ENCODE peak calls at places on chromosome 6, in six cellular contexts. O, F, Q, G, S and V are unnamed samples.

GRCh38 chr6:34157236-34157830 is 11.4 kb upstream of the GRM4 start:
- DNase-seq in O (no peak), F (no peak), Q (no peak), G (no peak), S (no peak), V (no peak)

GRCh38 chr6:35240838-35241801 is 18.4 kb upstream of the ZNF76 start:
- DNase-seq in O (peak; percentile 83), F (peak; percentile 65), Q (peak; percentile 85), G (peak; percentile 80), S (peak; percentile 65), V (peak; percentile 78)

GRCh38 chr6:153131037-153131981 is at the start of gene RGS17:
- DNase-seq in O (no peak), F (peak; percentile 50), Q (peak; percentile 84), G (peak; percentile 42), S (peak; percentile 86), V (peak; percentile 16)

GRCh38 chr6:131255911-131256310 is 120.6 kb downstream of the AKAP7 start:
- DNase-seq in O (no peak), F (no peak), Q (no peak), G (no peak), S (peak; percentile 11), V (no peak)

GRCh38 chr6:46677314-46677654 is 10.4 kb upstream of the TDRD6 start:
- DNase-seq in O (no peak), F (no peak), Q (peak; percentile 9), G (no peak), S (no peak), V (no peak)

GRCh38 chr6:40931927-40932326 is 107.1 kb downstream of the UNC5CL start:
- DNase-seq in O (no peak), F (no peak), Q (peak; percentile 26), G (no peak), S (no peak), V (no peak)

GRCh38 chr6:134176283-134176975 is 124.0 kb upstream of the SLC2A12 start:
- DNase-seq in O (peak; percentile 57), F (peak; percentile 70), Q (no peak), G (peak; percentile 37), S (peak; percentile 85), V (no peak)

GRCh38 chr6:105600342-105601293 is 197.7 kb upstream of the PREP start:
- DNase-seq in O (no peak), F (no peak), Q (peak; percentile 66), G (no peak), S (peak; percentile 83), V (no peak)

GRCh38 chr6:158861686-158862381 is 42.7 kb upstream of the EZR start:
- DNase-seq in O (no peak), F (no peak), Q (no peak), G (no peak), S (no peak), V (no peak)

GRCh38 chr6:6790891-6791290 is 202.4 kb downstream of the LY86 start:
- DNase-seq in O (no peak), F (no peak), Q (peak; percentile 68), G (no peak), S (no peak), V (peak; percentile 32)

GRCh38 chr6:22108199-22108598 is 188.6 kb downstream of the PRL start:
- DNase-seq in O (no peak), F (peak; percentile 51), Q (no peak), G (no peak), S (no peak), V (no peak)

GRCh38 chr6:166562726-166563125 is 23.8 kb downstream of the RAMACL start:
- DNase-seq in O (no peak), F (no peak), Q (no peak), G (no peak), S (no peak), V (no peak)

GRCh38 chr6:16236648-16237199 is 1.7 kb upstream of the GMPR start:
- DNase-seq in O (no peak), F (no peak), Q (no peak), G (peak; percentile 61), S (peak; percentile 75), V (peak; percentile 71)

GRCh38 chr6:21742238-21742660 is 148.7 kb downstream of the SOX4 start:
- DNase-seq in O (no peak), F (no peak), Q (peak; percentile 34), G (no peak), S (peak; percentile 63), V (no peak)

GRCh38 chr6:21554286-21554685 is 39.3 kb upstream of the SOX4 start:
- DNase-seq in O (no peak), F (no peak), Q (no peak), G (no peak), S (no peak), V (no peak)

GRCh38 chr6:43893073-43893472 is 123.1 kb downstream of the VEGFA start:
- DNase-seq in O (no peak), F (no peak), Q (no peak), G (no peak), S (no peak), V (no peak)

GRCh38 chr6:35181313-35181932 is 32.3 kb upstream of the SCUBE3 start:
- DNase-seq in O (no peak), F (peak; percentile 38), Q (no peak), G (peak; percentile 63), S (peak; percentile 80), V (no peak)

GRCh38 chr6:34491091-34491430 is 25.2 kb downstream of the PACSIN1 start:
- DNase-seq in O (no peak), F (no peak), Q (no peak), G (no peak), S (peak; percentile 48), V (no peak)

GRCh38 chr6:148915889-148916288 is 169.1 kb downstream of the UST start:
- DNase-seq in O (no peak), F (no peak), Q (no peak), G (no peak), S (no peak), V (no peak)

GRCh38 chr6:890995-891394 is 198.1 kb upstream of the EXOC2 start:
- DNase-seq in O (no peak), F (no peak), Q (no peak), G (no peak), S (no peak), V (no peak)

GRCh38 chr6:890201-890600 is 197.3 kb upstream of the EXOC2 start:
- DNase-seq in O (no peak), F (no peak), Q (no peak), G (no peak), S (no peak), V (no peak)

GRCh38 chr6:897561-898207 is 204.7 kb upstream of the EXOC2 start:
- DNase-seq in O (no peak), F (no peak), Q (no peak), G (no peak), S (no peak), V (no peak)

GRCh38 chr6:894274-894673 is 201.3 kb upstream of the EXOC2 start:
- DNase-seq in O (no peak), F (no peak), Q (no peak), G (no peak), S (no peak), V (no peak)
- TF ChIP-seq CTCF in O (no peak), F (no peak), Q (no peak), G (no peak), S (no peak), V (no peak)

GRCh38 chr6:25485820-25486559 is 166.0 kb upstream of the SCGN start:
- DNase-seq in O (no peak), F (peak; percentile 73), Q (no peak), G (no peak), S (peak; percentile 43), V (no peak)

GRCh38 chr6:25488156-25488555 is 163.9 kb upstream of the SCGN start:
- DNase-seq in O (no peak), F (no peak), Q (no peak), G (no peak), S (no peak), V (no peak)

GRCh38 chr6:25486580-25486979 is 165.4 kb upstream of the SCGN start:
- DNase-seq in O (no peak), F (no peak), Q (no peak), G (no peak), S (no peak), V (no peak)

GRCh38 chr6:25484900-25485299 is 167.1 kb upstream of the SCGN start:
- DNase-seq in O (no peak), F (no peak), Q (no peak), G (no peak), S (no peak), V (no peak)

DNA sequence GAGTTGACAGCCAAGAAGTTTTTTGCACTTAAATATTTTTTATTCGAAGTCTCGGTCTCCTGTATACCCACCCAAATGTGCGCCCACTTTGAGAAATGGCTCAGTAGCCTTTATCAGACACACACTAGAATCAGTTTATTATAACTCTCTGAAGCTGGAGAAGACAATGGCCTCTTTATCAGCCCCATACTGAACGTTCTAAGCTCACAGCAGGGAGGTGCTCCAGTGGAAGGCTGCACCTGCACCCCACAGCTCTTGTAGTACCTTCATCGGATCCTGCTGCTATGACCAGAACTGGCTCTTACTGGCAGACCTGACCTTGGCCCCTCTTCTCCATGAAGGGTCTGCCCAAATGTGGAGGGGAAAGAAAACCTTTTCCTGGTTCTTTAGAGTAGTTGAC is 165.0 kb upstream of the SCGN start:
- DNase-seq in O (no peak), F (no peak), Q (no peak), G (no peak), S (no peak), V (no peak)
- TF ChIP-seq CTCF in O (no peak), F (no peak), Q (no peak), G (no peak), S (no peak), V (no peak)

DNA sequence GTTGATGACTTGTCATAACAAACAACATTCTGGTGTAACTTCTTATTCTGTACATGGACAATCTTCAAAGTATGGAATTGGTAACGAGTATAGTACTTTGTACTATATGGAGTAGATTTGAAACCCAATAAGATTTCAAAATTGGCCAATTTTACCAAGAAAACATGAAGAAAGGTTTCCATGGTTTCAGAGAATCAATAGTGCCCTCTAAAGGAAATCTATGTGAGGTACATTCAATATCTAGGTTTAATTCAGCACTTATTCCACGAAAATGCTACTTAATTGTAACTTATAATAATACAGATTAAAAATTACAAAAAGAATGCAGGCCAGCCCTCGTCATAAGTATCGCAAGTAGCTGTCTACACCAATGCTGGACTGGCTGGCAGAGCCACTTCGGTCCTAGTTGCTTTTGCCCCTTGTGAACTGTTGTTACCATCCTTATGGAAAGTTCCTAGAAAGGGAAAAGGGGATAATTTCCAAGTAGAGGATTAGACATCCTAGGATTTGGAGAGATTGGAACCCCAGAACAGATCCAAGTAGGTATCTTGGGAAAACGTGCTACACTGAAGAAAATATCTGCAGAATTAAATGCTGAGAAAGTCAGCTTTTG is 70.9 kb downstream of the LCA5 start:
- DNase-seq in O (no peak), F (no peak), Q (peak; percentile 46), G (no peak), S (peak; percentile 66), V (no peak)
- TF ChIP-seq CTCF in O (no peak), F (peak; percentile 41), Q (peak; percentile 62), G (peak; percentile 13), S (peak; percentile 45), V (peak; percentile 29)

DNA sequence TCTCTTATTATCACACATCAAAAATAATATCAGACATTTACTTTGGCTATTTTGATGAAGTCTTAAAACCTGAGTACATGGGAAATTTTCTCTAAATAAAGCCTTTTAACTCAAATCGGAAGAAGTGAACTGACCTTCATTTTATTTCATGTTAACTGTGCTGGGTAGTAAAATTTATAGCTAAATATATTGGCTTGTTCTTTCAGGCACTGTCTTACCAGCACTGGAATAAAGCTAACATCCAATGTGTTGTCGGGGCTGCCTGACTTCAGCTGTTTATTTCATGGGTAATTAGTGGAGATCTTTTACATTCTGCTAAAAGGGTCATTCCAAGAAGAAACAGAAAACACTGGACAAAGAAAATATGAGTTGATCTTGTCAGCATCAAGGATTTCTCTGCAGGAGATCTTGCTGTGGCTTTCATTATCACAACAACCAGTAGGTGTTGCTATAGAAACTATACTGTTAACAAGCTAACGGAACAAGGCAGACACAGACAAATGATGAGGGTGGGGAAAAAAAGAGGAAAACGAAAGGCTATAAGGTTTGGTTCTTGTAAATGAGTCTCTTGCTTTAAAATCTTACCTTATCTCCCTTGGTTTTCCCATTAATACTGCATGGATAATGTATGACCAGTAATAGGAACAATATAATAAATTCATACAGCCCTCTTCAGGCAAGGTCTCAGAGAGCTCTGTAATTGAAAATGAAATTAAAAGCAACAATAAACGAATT is 206.9 kb downstream of the SIM1 start:
- DNase-seq in O (no peak), F (no peak), Q (no peak), G (no peak), S (peak; percentile 79), V (no peak)
- TF ChIP-seq CTCF in O (no peak), F (no peak), Q (no peak), G (no peak), S (no peak), V (no peak)